ENCODE peak calls at places on chromosomes 13 and 19, in four cellular contexts. T is stimulated activated CD8-positive, alpha-beta memory T cell treated with anti-CD3 and anti-CD28 coated beads, Interleukin-2, amount 100 ng/mL, for 1 hour; S is T-helper 22 cell; G is activated naive CD8-positive, alpha-beta T cell treated with anti-CD3 and anti-CD28 coated beads, Interleukin-2, amount 50 U/mL, for 24 hours. M is an unnamed sample.

GRCh38 chr19:46613525-46613924 is 11.4 kb downstream of the PTGIR start:
- DNase-seq in T (no peak), S (no peak), G (no peak), M (no peak)

GRCh38 chr19:49409441-49410029 is 13.7 kb downstream of the PTH2 start:
- DNase-seq in T (no peak), S (no peak), G (no peak), M (peak)

GRCh38 chr19:35228177-35228930 is at the start of gene FAM187B:
- DNase-seq in T (no peak), S (no peak), G (no peak), M (no peak)

GRCh38 chr19:48715681-48716171 is 3.8 kb downstream of the MAMSTR start:
- DNase-seq in T (no peak), S (no peak), G (no peak), M (no peak)

GRCh38 chr13:27966641-27967202 is 2.4 kb downstream of the CDX2 start:
- DNase-seq in T (no peak), S (no peak), G (no peak), M (no peak)

GRCh38 chr13:42152495-42152894 is 104.0 kb downstream of the DGKH start:
- DNase-seq in T (no peak), S (no peak), G (no peak), M (no peak)

GRCh38 chr13:79451500-79451962 is 29.4 kb upstream of the NDFIP2 start:
- DNase-seq in T (peak), S (peak), G (peak), M (peak)

GRCh38 chr19:49328741-49329140 is 3.8 kb upstream of the SLC6A16 start:
- DNase-seq in T (no peak), S (no peak), G (no peak), M (no peak)

GRCh38 chr13:57507752-57508463 is 123.6 kb upstream of the PCDH17 start:
- DNase-seq in T (no peak), S (no peak), G (no peak), M (no peak)

GRCh38 chr13:113976711-113977684 is 3.1 kb upstream of the C13orf46 start:
- DNase-seq in T (no peak), S (no peak), G (no peak), M (no peak)

GRCh38 chr13:76708138-76708537 is 178.1 kb downstream of the KCTD12 start:
- DNase-seq in T (no peak), S (no peak), G (no peak), M (no peak)

GRCh38 chr19:45171211-45171623 is 6.8 kb downstream of the TRAPPC6A start:
- DNase-seq in T (no peak), S (peak), G (no peak), M (peak)

GRCh38 chr19:15181394-15181793 is 19.4 kb downstream of the NOTCH3 start:
- DNase-seq in T (no peak), S (no peak), G (no peak), M (no peak)